ENCODE peak calls at places on chromosomes 6 and 20, in nine cellular contexts. S is AG04450; Y is HEK293T; W is naive thymus-derived CD4-positive, alpha-beta T cell; I is astrocyte of the hippocampus; R is renal cortical epithelial cell; N is colonic mucosa; V is activated T-helper 1 cell treated with anti-CD3 and anti-CD28 coated beads, Interleukin-12 subunit alpha, Interleukin-12 subunit beta, Interleukin-2, Interleukin-4 antibody, amounts not matched to agents 30 ng/mL and 10 ng/mL and 1 ng/mL, durations not matched to agents 14 hours and 24 hours and 36 hours; M is lower leg skin. T is an unnamed sample.

GRCh38 chr6:16749516-16750485 is 11.5 kb downstream of the ATXN1 start:
- DNase-seq in S (no peak), Y (no peak), W (no peak), I (no peak), R (no peak), N (no peak), V (no peak), M (no peak), T (no peak)

GRCh38 chr6:85675030-85675819 is 32.5 kb upstream of the SYNCRIP start:
- DNase-seq in S (no peak), Y (no peak), W (no peak), I (peak; percentile 47), R (peak; percentile 66), N (no peak), V (no peak), M (no peak), T (peak; percentile 39)

GRCh38 chr20:32231847-32232246 is 24.2 kb downstream of the POFUT1 start:
- DNase-seq in S (no peak), Y (no peak), W (peak; percentile 42), I (no peak), R (no peak), N (no peak), V (peak; percentile 31), M (no peak), T (no peak)

GRCh38 chr6:41589223-41589622 is 43.0 kb downstream of the FOXP4 start:
- DNase-seq in S (no peak), Y (no peak), W (no peak), I (no peak), R (no peak), N (no peak), V (no peak), M (no peak), T (no peak)

GRCh38 chr6:63475707-63476106 is 96.6 kb upstream of the LOC128125822 start:
- DNase-seq in S (no peak), Y (no peak), W (no peak), I (no peak), R (no peak), N (no peak), V (no peak), M (no peak), T (no peak)

GRCh38 chr6:107585815-107586435 is 96.0 kb downstream of the SOBP start:
- DNase-seq in S (no peak), Y (no peak), W (no peak), I (no peak), R (no peak), N (no peak), V (no peak), M (no peak), T (no peak)

GRCh38 chr6:27296106-27296783 is 15.8 kb downstream of the POM121L2 start:
- DNase-seq in S (no peak), Y (peak; percentile 55), W (no peak), I (peak; percentile 46), R (no peak), N (no peak), V (no peak), M (no peak), T (no peak)

GRCh38 chr20:16942702-16943101 is 194.5 kb downstream of the OTOR start:
- DNase-seq in S (no peak), Y (no peak), W (no peak), I (no peak), R (peak; percentile 4), N (no peak), V (no peak), M (no peak), T (no peak)

GRCh38 chr20:59988141-59988540 is 29.9 kb downstream of the CDH26 start:
- DNase-seq in S (no peak), Y (no peak), W (no peak), I (peak; percentile 60), R (peak; percentile 84), N (no peak), V (no peak), M (no peak), T (no peak)

GRCh38 chr20:41050361-41051019 is 21.9 kb downstream of the TOP1 start:
- DNase-seq in S (no peak), Y (no peak), W (no peak), I (peak; percentile 57), R (no peak), N (no peak), V (no peak), M (no peak), T (no peak)

GRCh38 chr20:52104546-52105044 is 87.0 kb downstream of the ZFP64 start:
- DNase-seq in S (no peak), Y (peak; percentile 52), W (no peak), I (peak; percentile 55), R (no peak), N (no peak), V (no peak), M (no peak), T (no peak)

GRCh38 chr6:3444276-3445088 is 12.4 kb downstream of the SLC22A23 start:
- DNase-seq in S (no peak), Y (no peak), W (no peak), I (no peak), R (no peak), N (no peak), V (no peak), M (no peak), T (no peak)

GRCh38 chr20:40815156-40816038 is 126.4 kb upstream of the MAFB start:
- DNase-seq in S (no peak), Y (no peak), W (no peak), I (no peak), R (no peak), N (no peak), V (no peak), M (no peak), T (no peak)

GRCh38 chr20:44448753-44449546 is 26.7 kb upstream of the TTPAL start:
- DNase-seq in S (no peak), Y (peak; percentile 60), W (no peak), I (no peak), R (no peak), N (peak; percentile 61), V (no peak), M (no peak), T (no peak)

GRCh38 chr20:7113577-7114466 is 346.3 kb downstream of the BMP2 start:
- DNase-seq in S (no peak), Y (peak; percentile 34), W (no peak), I (peak; percentile 33), R (peak; percentile 44), N (no peak), V (no peak), M (no peak), T (peak; percentile 9)

GRCh38 chr20:7159903-7160302 is 392.4 kb downstream of the BMP2 start:
- DNase-seq in S (no peak), Y (no peak), W (no peak), I (no peak), R (no peak), N (no peak), V (no peak), M (no peak), T (no peak)